ENCODE peak calls at places on chromosome 9, in six cellular contexts. Z is pancreas; O is stimulated activated CD8-positive, alpha-beta memory T cell treated with anti-CD3 and anti-CD28 coated beads, Interleukin-7, amount 100 ng/mL, for 24 hours; X is activated naive CD4-positive, alpha-beta T cell; W is stimulated activated CD4-positive, alpha-beta T cell treated with anti-CD3 and anti-CD28 coated beads, Interleukin-1b, Interleukin-23, amount 100 ng/mL, for 24 hours; R is NCI-H1417. N is an unnamed sample.

GRCh38 chr9:136855461-136856077 is 3.4 kb downstream of the MAMDC4 start:
- DNase-seq in Z (peak), O (no peak), X (no peak), W (no peak), R (no peak), N (no peak)

GRCh38 chr9:136798708-136799078 is 2.6 kb downstream of the CCDC183 start:
- DNase-seq in O (no peak), X (no peak), W (no peak), Z (no peak), R (no peak), N (no peak)

GRCh38 chr9:71685394-71685793 is 82.9 kb downstream of the CEMIP2 start:
- DNase-seq in R (no peak), X (no peak), O (no peak), W (no peak), Z (no peak), N (no peak)

GRCh38 chr9:123157216-123157615 is 111.2 kb downstream of the STRBP start:
- DNase-seq in X (no peak), Z (no peak), O (no peak), R (no peak), W (no peak), N (no peak)

GRCh38 chr9:93968451-93969327 is 13.5 kb upstream of the BARX1 start:
- DNase-seq in Z (no peak), R (no peak), X (no peak), O (no peak), W (no peak), N (no peak)

GRCh38 chr9:83154821-83155220 is 91.9 kb upstream of the RASEF start:
- DNase-seq in W (no peak), R (no peak), X (no peak), O (no peak), Z (peak), N (no peak)

GRCh38 chr9:33765411-33765810 is 29.9 kb upstream of the PRSS3 start:
- DNase-seq in Z (no peak), R (no peak), X (no peak), W (no peak), O (no peak), N (no peak)

GRCh38 chr9:86126998-86127972 is 27.9 kb upstream of the GOLM1 start:
- DNase-seq in W (no peak), Z (peak), X (no peak), O (no peak), R (peak), N (peak)

GRCh38 chr9:114348906-114349482 is 19.3 kb downstream of the ORM2 start:
- DNase-seq in Z (no peak), W (peak), O (peak), R (no peak), X (peak), N (no peak)

GRCh38 chr9:5789489-5789888 is 43.4 kb downstream of the ERMP1 start:
- DNase-seq in O (no peak), X (no peak), W (no peak), Z (no peak), R (no peak), N (no peak)

GRCh38 chr9:99416007-99416406 is 193.9 kb downstream of the SEC61B start:
- DNase-seq in X (no peak), R (no peak), W (no peak), Z (no peak), O (no peak), N (no peak)

GRCh38 chr9:70995511-70995910 is 125.9 kb downstream of the TRPM3 start:
- DNase-seq in R (no peak), O (no peak), Z (no peak), W (no peak), X (no peak), N (no peak)

GRCh38 chr9:79300153-79300552 is 271.6 kb upstream of the TLE4 start:
- DNase-seq in X (no peak), Z (no peak), W (no peak), O (no peak), R (peak), N (no peak)

GRCh38 chr9:82168585-82168984 is 180.0 kb downstream of the SPATA31D1 start:
- DNase-seq in Z (no peak), R (no peak), X (no peak), W (no peak), O (no peak), N (no peak)